ENCODE peak calls at places on chromosomes 2 and 18, in five cellular contexts. D is iPS DF 6.9; F is lung; M is dorsolateral prefrontal cortex; Q is naive thymus-derived CD4-positive, alpha-beta T cell. V is an unnamed sample.

GRCh38 chr2:135999899-136000298 is 14.5 kb upstream of the DARS1 start:
- DNase-seq in M (no peak), Q (no peak), F (no peak), D (no peak), V (no peak)

GRCh38 chr18:76461148-76461547 is 33.9 kb downstream of the ZNF516 start:
- DNase-seq in F (peak; percentile 21), M (no peak), D (no peak), Q (no peak), V (no peak)

GRCh38 chr2:118202707-118203303 is 114.5 kb downstream of the INSIG2 start:
- DNase-seq in Q (peak; percentile 57), M (no peak), D (no peak), F (peak; percentile 36), V (peak; percentile 53)

GRCh38 chr2:100013892-100014677 is 128.3 kb downstream of the AFF3 start:
- DNase-seq in D (no peak), Q (no peak), F (no peak), M (no peak), V (no peak)

GRCh38 chr2:100959225-100959880 is 42.7 kb upstream of the RPL31 start:
- DNase-seq in M (no peak), Q (no peak), F (no peak), D (no peak), V (no peak)

GRCh38 chr2:85266424-85267041 is 61.3 kb downstream of the TGOLN2 start:
- DNase-seq in D (peak; percentile 92), Q (peak; percentile 53), M (peak; percentile 66), F (peak; percentile 76), V (peak; percentile 19)

GRCh38 chr2:32865399-32866068 is 81.2 kb upstream of the LTBP1 start:
- DNase-seq in D (no peak), M (no peak), Q (no peak), F (no peak), V (no peak)

GRCh38 chr2:230748087-230748486 is 35.4 kb downstream of the CAB39 start:
- DNase-seq in Q (no peak), M (no peak), D (no peak), F (no peak), V (no peak)

GRCh38 chr2:7083580-7084509 is 166.6 kb downstream of the RNF144A start:
- DNase-seq in D (peak; percentile 57), F (no peak), M (no peak), Q (peak; percentile 13), V (peak; percentile 82)

GRCh38 chr2:43340945-43341356 is 114.5 kb upstream of the ZFP36L2 start:
- DNase-seq in Q (no peak), M (no peak), D (no peak), F (no peak), V (no peak)

GRCh38 chr2:159613515-159614336 is 2.6 kb downstream of the BAZ2B start:
- DNase-seq in D (no peak), F (no peak), M (no peak), Q (no peak), V (no peak)

GRCh38 chr2:176114930-176115625 is 1.5 kb upstream of the HOXD10 start:
- DNase-seq in Q (no peak), F (no peak), M (no peak), D (no peak), V (no peak)

GRCh38 chr2:80169811-80170594 is 134.5 kb downstream of the LRRTM1 start:
- DNase-seq in F (no peak), Q (no peak), M (no peak), D (no peak), V (no peak)

GRCh38 chr2:219207254-219207883 is 787 bp downstream of the ZFAND2B start:
- DNase-seq in Q (no peak), D (no peak), F (no peak), M (no peak), V (no peak)

GRCh38 chr2:145116834-145117233 is 596.9 kb upstream of the ZEB2 start:
- DNase-seq in F (no peak), M (no peak), Q (no peak), D (no peak), V (no peak)

GRCh38 chr2:170690671-170691070 is 24.5 kb upstream of the SP5 start:
- DNase-seq in M (no peak), D (no peak), F (no peak), Q (no peak), V (no peak)

GRCh38 chr2:45706028-45706427 is 54.6 kb downstream of the PRKCE start:
- DNase-seq in Q (no peak), M (no peak), F (no peak), D (no peak), V (no peak)

GRCh38 chr18:39966275-39966674 is 1988.8 kb upstream of the PIK3C3 start:
- DNase-seq in M (no peak), F (no peak), D (peak; percentile 27), Q (no peak), V (no peak)

GRCh38 chr2:120109186-120110061 is 96.5 kb downstream of the EPB41L5 start:
- DNase-seq in D (no peak), F (no peak), M (no peak), Q (peak; percentile 73), V (peak; percentile 81)

GRCh38 chr18:2657788-2658458 is 2.4 kb downstream of the SMCHD1 start:
- DNase-seq in D (no peak), Q (no peak), F (no peak), M (no peak), V (no peak)

GRCh38 chr18:48787523-48788151 is 163.1 kb downstream of the SMAD7 start:
- DNase-seq in D (no peak), M (peak; percentile 39), Q (no peak), F (no peak), V (no peak)

GRCh38 chr2:111185496-111186022 is 64.8 kb downstream of the BCL2L11 start:
- DNase-seq in M (no peak), F (peak; percentile 89), D (no peak), Q (no peak), V (no peak)

GRCh38 chr2:190121971-190122370 is 59.4 kb upstream of the MSTN start:
- DNase-seq in D (peak; percentile 9), F (no peak), Q (no peak), M (no peak), V (peak; percentile 20)

GRCh38 chr2:112542974-112543760 is 902 bp downstream of the POLR1B start:
- DNase-seq in F (no peak), M (no peak), Q (no peak), D (no peak), V (peak; percentile 20)

GRCh38 chr2:20128506-20129319 is 77.3 kb upstream of the LAPTM4A start:
- DNase-seq in Q (no peak), D (no peak), M (no peak), F (no peak), V (no peak)

DNA sequence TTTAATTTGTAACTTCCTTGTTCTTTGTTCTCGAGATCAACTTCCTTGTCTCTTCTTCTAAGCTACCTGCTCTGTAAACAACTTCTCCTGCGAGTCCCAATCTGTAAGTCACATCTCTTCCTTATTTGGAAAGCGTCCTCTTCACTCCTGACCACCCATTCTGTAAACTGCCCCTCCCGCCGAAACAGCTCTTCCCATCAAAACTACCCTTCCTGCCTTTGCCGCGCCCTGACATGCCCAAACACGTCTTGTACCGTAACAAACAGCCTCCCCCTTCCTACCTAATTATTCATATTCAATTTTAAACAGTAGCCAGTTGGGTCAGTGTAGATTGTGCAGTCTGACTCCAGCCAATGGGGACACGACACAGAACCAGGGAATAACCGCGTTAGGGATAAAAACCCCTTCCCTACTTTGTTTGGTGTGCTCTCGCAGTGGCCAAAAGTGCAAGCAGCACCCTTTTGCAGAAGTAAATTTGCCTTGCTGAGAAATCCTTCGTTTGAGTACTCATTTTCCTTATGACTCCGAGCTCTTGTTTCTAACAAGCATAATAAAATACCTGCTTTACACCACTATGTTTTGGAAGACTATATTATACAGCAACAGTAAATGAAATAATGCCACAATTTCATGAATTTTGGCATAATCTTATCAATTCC is 39.8 kb downstream of the PIAS2 start:
- DNase-seq in D (no peak), F (no peak), M (no peak), Q (peak; percentile 8), V (no peak)
- H3K4me3 ChIP-seq in D (no peak overlapping the region), F (no peak overlapping the region), M (no peak overlapping the region), Q (no peak overlapping the region), V (no peak overlapping the region)

GRCh38 chr2:197706839-197707207 is 1.7 kb downstream of the MARS2 start:
- DNase-seq in M (no peak), F (no peak), Q (no peak), D (no peak), V (no peak)
- H3K4me3 ChIP-seq in M (peak overlapping the region; percentile 66), F (peak overlapping the region; percentile 99), Q (peak overlapping the region; percentile 93), D (peak overlapping the region; percentile 61), V (peak overlapping the region; percentile 88)

GRCh38 chr2:127482031-127482430 is 44.3 kb downstream of the IWS1 start:
- DNase-seq in D (no peak), F (no peak), Q (no peak), M (no peak), V (no peak)

GRCh38 chr2:127486247-127486912 is 39.9 kb downstream of the IWS1 start:
- DNase-seq in F (no peak), Q (no peak), M (no peak), D (no peak), V (no peak)

GRCh38 chr2:127485051-127485693 is 41.1 kb downstream of the IWS1 start:
- DNase-seq in M (no peak), Q (no peak), D (no peak), F (no peak), V (no peak)

GRCh38 chr2:127490283-127490682 is 36.0 kb downstream of the IWS1 start:
- DNase-seq in D (no peak), Q (no peak), M (no peak), F (no peak), V (no peak)

GRCh38 chr2:127485694-127486071 is 40.6 kb downstream of the IWS1 start:
- DNase-seq in Q (no peak), M (no peak), F (no peak), D (no peak), V (no peak)
- H3K4me3 ChIP-seq in Q (no peak overlapping the region), M (no peak overlapping the region), F (no peak overlapping the region), D (no peak overlapping the region), V (no peak overlapping the region)

DNA sequence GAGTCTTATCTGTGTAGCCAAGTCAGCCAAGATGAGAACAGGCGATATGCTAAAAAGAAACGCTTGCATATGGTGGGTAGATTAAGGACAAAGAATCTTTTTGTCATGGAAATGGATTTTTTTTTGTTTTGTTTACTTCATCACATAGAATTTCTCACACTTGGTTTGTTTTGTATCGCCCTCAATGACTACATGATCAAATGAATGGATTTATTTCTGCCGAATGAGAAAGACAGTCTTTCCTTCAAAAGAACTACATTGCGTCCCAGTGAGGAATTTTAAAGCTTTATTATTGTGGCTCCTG is 2.0 kb downstream of the SALL3 start:
- DNase-seq in F (no peak), Q (no peak), M (no peak), D (no peak), V (no peak)
- H3K4me3 ChIP-seq in F (no peak overlapping the region), Q (no peak overlapping the region), M (peak overlapping the region; percentile 35), D (peak overlapping the region; percentile 96), V (no peak overlapping the region)

GRCh38 chr2:11045294-11045693 is 110.0 kb upstream of the SLC66A3 start:
- DNase-seq in D (no peak), M (no peak), Q (no peak), F (no peak), V (no peak)
- H3K4me3 ChIP-seq in D (no peak overlapping the region), M (no peak overlapping the region), Q (no peak overlapping the region), F (no peak overlapping the region), V (no peak overlapping the region)

V was measured in Jurkat, Clone E6-1.